ENCODE peak calls at places on chromosomes 3 and 15, in five cellular contexts. One of them, this sample, is unnamed.
A peak's percentile ranks its signal among the peaks of the same experiment; 100 is the strongest.

GRCh38 chr3:50154476-50154839 is 666 bp upstream of the SEMA3F start:
- DNase-seq in IMR-90: no peak
- DNase-seq in GM12878: no peak
- DNase-seq in K562: peak; percentile 31
- DNase-seq in SK-N-SH: peak; percentile 87
- DNase-seq in this sample: no peak

GRCh38 chr3:178602864-178603263 is 66.6 kb downstream of the KCNMB2 start:
- DNase-seq in IMR-90: no peak
- DNase-seq in GM12878: no peak
- DNase-seq in K562: no peak
- DNase-seq in SK-N-SH: no peak
- DNase-seq in this sample: no peak

GRCh38 chr15:56327721-56328502 is 37.3 kb upstream of the TEX9 start:
- DNase-seq in IMR-90: no peak
- DNase-seq in GM12878: no peak
- DNase-seq in K562: no peak
- DNase-seq in SK-N-SH: no peak
- DNase-seq in this sample: no peak

GRCh38 chr3:150798122-150798618 is 35.2 kb upstream of the SIAH2 start:
- DNase-seq in IMR-90: no peak
- DNase-seq in GM12878: no peak
- DNase-seq in K562: no peak
- DNase-seq in SK-N-SH: no peak
- DNase-seq in this sample: peak; percentile 12

GRCh38 chr3:133833880-133834620 is 28.4 kb downstream of the SRPRB start:
- DNase-seq in IMR-90: no peak
- DNase-seq in GM12878: no peak
- DNase-seq in K562: peak; percentile 32
- DNase-seq in SK-N-SH: no peak
- DNase-seq in this sample: no peak

GRCh38 chr3:45665101-45665572 is 24.1 kb upstream of the SACM1L start:
- DNase-seq in IMR-90: peak; percentile 39
- DNase-seq in GM12878: peak; percentile 25
- DNase-seq in K562: peak; percentile 83
- DNase-seq in SK-N-SH: peak; percentile 56
- DNase-seq in this sample: peak; percentile 38

GRCh38 chr3:171285287-171285686 is 174.9 kb downstream of the TNIK start:
- DNase-seq in IMR-90: no peak
- DNase-seq in GM12878: peak; percentile 66
- DNase-seq in K562: no peak
- DNase-seq in SK-N-SH: no peak
- DNase-seq in this sample: no peak

GRCh38 chr3:98574157-98574556 is 19.3 kb downstream of the CPOX start:
- DNase-seq in IMR-90: no peak
- DNase-seq in GM12878: no peak
- DNase-seq in K562: peak; percentile 16
- DNase-seq in SK-N-SH: no peak
- DNase-seq in this sample: no peak

GRCh38 chr3:183904833-183905780 is 20.4 kb upstream of the PARL start:
- DNase-seq in IMR-90: no peak
- DNase-seq in GM12878: no peak
- DNase-seq in K562: no peak
- DNase-seq in SK-N-SH: no peak
- DNase-seq in this sample: no peak

GRCh38 chr3:122786067-122786466 is 7.6 kb downstream of the HSPBAP1 start:
- DNase-seq in IMR-90: peak; percentile 74
- DNase-seq in GM12878: no peak
- DNase-seq in K562: no peak
- DNase-seq in SK-N-SH: no peak
- DNase-seq in this sample: no peak

GRCh38 chr15:80769471-80770355 is 9.5 kb upstream of the CEMIP start:
- DNase-seq in IMR-90: no peak
- DNase-seq in GM12878: no peak
- DNase-seq in K562: no peak
- DNase-seq in SK-N-SH: no peak
- DNase-seq in this sample: no peak

GRCh38 chr3:188421151-188421821 is 267.3 kb downstream of the LPP start:
- DNase-seq in IMR-90: peak; percentile 90
- DNase-seq in GM12878: no peak
- DNase-seq in K562: no peak
- DNase-seq in SK-N-SH: no peak
- DNase-seq in this sample: peak; percentile 19

GRCh38 chr3:69353492-69353891 is 32.4 kb downstream of the FRMD4B start:
- DNase-seq in IMR-90: no peak
- DNase-seq in GM12878: no peak
- DNase-seq in K562: no peak
- DNase-seq in SK-N-SH: no peak
- DNase-seq in this sample: no peak
- TF ChIP-seq RCOR1 in IMR-90: no peak
- TF ChIP-seq RCOR1 in GM12878: no peak
- TF ChIP-seq RCOR1 in K562: no peak
- TF ChIP-seq RCOR1 in SK-N-SH: no peak
- TF ChIP-seq RCOR1 in this sample: no peak

GRCh38 chr15:66069751-66070150 is 183.8 kb downstream of the MEGF11 start:
- DNase-seq in IMR-90: no peak
- DNase-seq in GM12878: no peak
- DNase-seq in K562: no peak
- DNase-seq in SK-N-SH: no peak
- DNase-seq in this sample: no peak

GRCh38 chr15:66071621-66072295 is 181.8 kb downstream of the MEGF11 start:
- DNase-seq in IMR-90: no peak
- DNase-seq in GM12878: no peak
- DNase-seq in K562: no peak
- DNase-seq in SK-N-SH: no peak
- DNase-seq in this sample: no peak

GRCh38 chr15:66070220-66070934 is 183.2 kb downstream of the MEGF11 start:
- DNase-seq in IMR-90: no peak
- DNase-seq in GM12878: no peak
- DNase-seq in K562: no peak
- DNase-seq in SK-N-SH: no peak
- DNase-seq in this sample: no peak

GRCh38 chr15:66072616-66073361 is 180.8 kb downstream of the MEGF11 start:
- DNase-seq in IMR-90: no peak
- DNase-seq in GM12878: no peak
- DNase-seq in K562: no peak
- DNase-seq in SK-N-SH: no peak
- DNase-seq in this sample: no peak

DNA sequence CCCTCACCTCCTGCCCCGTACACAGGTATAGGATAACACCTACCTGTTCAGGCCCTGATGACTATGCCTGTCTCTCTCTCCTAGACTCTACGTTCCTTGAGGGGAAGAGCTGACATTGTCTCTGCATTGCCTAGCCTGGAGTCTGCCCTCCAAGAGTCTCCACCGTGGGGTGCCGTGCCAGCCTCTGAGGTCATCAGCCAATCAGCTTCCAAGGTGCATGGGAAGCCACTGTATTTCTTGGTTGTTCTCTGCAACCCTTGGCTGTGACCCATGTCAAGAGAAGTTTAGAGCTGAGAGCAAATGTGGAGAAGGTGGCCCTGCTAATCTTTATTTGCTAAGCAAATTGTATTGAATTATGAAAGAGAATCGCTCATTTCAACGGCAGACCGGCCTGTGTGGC is 182.4 kb downstream of the MEGF11 start:
- DNase-seq in IMR-90: no peak
- DNase-seq in GM12878: no peak
- DNase-seq in K562: no peak
- DNase-seq in SK-N-SH: no peak
- DNase-seq in this sample: no peak
- TF ChIP-seq RFX5 in IMR-90: no peak
- TF ChIP-seq RFX5 in GM12878: no peak
- TF ChIP-seq RFX5 in K562: no peak
- TF ChIP-seq RFX5 in SK-N-SH: no peak
- TF ChIP-seq RFX5 in this sample: no peak

DNA sequence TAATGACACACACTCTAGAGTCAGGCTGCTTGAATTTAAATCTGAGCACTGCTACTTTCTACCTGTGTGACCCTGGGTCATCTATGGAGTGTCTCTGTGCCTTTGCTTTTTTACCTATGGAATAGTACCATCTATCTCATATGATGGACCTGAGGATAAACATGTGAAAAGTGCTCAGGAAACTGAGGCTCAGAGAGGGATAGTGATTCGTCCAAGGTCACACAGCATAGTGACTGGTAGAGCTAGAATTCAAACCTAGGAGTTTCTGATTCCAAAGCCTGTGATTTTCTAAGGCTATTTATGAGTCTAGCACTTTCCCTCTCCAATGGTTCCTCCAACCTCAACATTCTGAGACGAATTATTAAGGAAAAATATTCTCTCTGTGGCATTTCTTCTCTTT is 32.0 kb upstream of the RAF1 start:
- DNase-seq in IMR-90: no peak
- DNase-seq in GM12878: no peak
- DNase-seq in K562: no peak
- DNase-seq in SK-N-SH: no peak
- DNase-seq in this sample: no peak
- TF ChIP-seq RCOR1 in IMR-90: no peak
- TF ChIP-seq RCOR1 in GM12878: no peak
- TF ChIP-seq RCOR1 in K562: no peak
- TF ChIP-seq RCOR1 in SK-N-SH: no peak
- TF ChIP-seq RCOR1 in this sample: no peak

GRCh38 chr3:42451116-42451515 is 40.7 kb upstream of the LYZL4 start:
- DNase-seq in IMR-90: no peak
- DNase-seq in GM12878: no peak
- DNase-seq in K562: no peak
- DNase-seq in SK-N-SH: no peak
- DNase-seq in this sample: no peak

GRCh38 chr3:42447481-42447880 is 37.1 kb upstream of the LYZL4 start:
- DNase-seq in IMR-90: no peak
- DNase-seq in GM12878: no peak
- DNase-seq in K562: no peak
- DNase-seq in SK-N-SH: no peak
- DNase-seq in this sample: no peak

GRCh38 chr3:42450567-42450966 is 40.2 kb upstream of the LYZL4 start:
- DNase-seq in IMR-90: no peak
- DNase-seq in GM12878: no peak
- DNase-seq in K562: no peak
- DNase-seq in SK-N-SH: no peak
- DNase-seq in this sample: no peak

GRCh38 chr3:42456211-42456610 is 45.8 kb upstream of the LYZL4 start:
- DNase-seq in IMR-90: no peak
- DNase-seq in GM12878: no peak
- DNase-seq in K562: no peak
- DNase-seq in SK-N-SH: no peak
- DNase-seq in this sample: no peak

GRCh38 chr3:42451546-42452230 is 41.3 kb upstream of the LYZL4 start:
- DNase-seq in IMR-90: no peak
- DNase-seq in GM12878: no peak
- DNase-seq in K562: no peak
- DNase-seq in SK-N-SH: no peak
- DNase-seq in this sample: no peak
- TF ChIP-seq RFX5 in IMR-90: no peak
- TF ChIP-seq RFX5 in GM12878: no peak
- TF ChIP-seq RFX5 in K562: no peak
- TF ChIP-seq RFX5 in SK-N-SH: no peak
- TF ChIP-seq RFX5 in this sample: no peak

DNA sequence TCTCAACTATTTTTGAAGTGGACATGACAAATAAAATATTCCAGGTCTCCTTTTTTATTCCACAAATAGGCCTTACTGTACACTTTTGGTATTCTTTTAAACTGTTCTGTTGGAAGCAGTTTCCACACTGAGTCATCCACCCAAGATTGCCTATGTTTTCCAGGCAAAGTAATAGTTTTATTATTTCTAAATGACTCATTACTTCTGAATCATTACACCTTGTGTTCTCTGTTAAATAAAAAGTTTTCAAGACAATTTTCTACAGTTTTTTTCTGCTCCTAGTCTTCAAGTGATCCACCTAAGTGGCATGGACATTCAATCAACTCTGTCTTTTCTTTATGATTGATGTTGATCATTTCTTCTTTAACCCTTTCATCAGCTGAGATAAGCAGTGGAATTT is 26.5 kb downstream of the PPP2R3A start:
- DNase-seq in IMR-90: peak; percentile 92
- DNase-seq in GM12878: no peak
- DNase-seq in K562: no peak
- DNase-seq in SK-N-SH: no peak
- DNase-seq in this sample: no peak
- TF ChIP-seq RCOR1 in IMR-90: no peak
- TF ChIP-seq RCOR1 in GM12878: no peak
- TF ChIP-seq RCOR1 in K562: no peak
- TF ChIP-seq RCOR1 in SK-N-SH: no peak
- TF ChIP-seq RCOR1 in this sample: no peak

This sample was measured in A549.